ENCODE peak calls at places on chromosomes 13 and 19, in nine cellular contexts. P is stimulated activated CD4-positive, alpha-beta T cell treated with anti-CD3 and anti-CD28 coated beads, Interleukin-4, amount 100 ng/mL, for 48 hours; H is activated CD8-positive, alpha-beta memory T cell treated with anti-CD3 and anti-CD28 coated beads, Interleukin-2, amount 50 U/mL, for 48 hours; U is hippocampal formation; R is NCI-H2081; O is NCI-H2029; E is LoVo; Y is fibroblast of gingiva; B is HFFc6. K is an unnamed sample.

GRCh38 chr19:45901912-45902650 is at the start of gene MYPOP:
- DNase-seq in Y (no peak), R (no peak), P (no peak), B (no peak), U (no peak), H (no peak), E (no peak), O (no peak), K (peak)

GRCh38 chr19:50311723-50312635 is 17.2 kb downstream of the KCNC3 start:
- DNase-seq in O (no peak), R (no peak), H (no peak), P (no peak), E (no peak), Y (no peak), U (no peak), B (no peak), K (peak)

GRCh38 chr13:110756268-110756667 is 42.8 kb downstream of the ING1 start:
- DNase-seq in U (no peak), H (no peak), B (peak), Y (no peak), P (no peak), O (no peak), R (no peak), E (no peak), K (no peak)

GRCh38 chr19:38290631-38291147 is 13.4 kb upstream of the C19orf33 start:
- DNase-seq in U (no peak), P (no peak), O (no peak), E (no peak), Y (peak), R (no peak), H (no peak), B (peak), K (no peak)

GRCh38 chr19:45615795-45616708 is 14.0 kb upstream of the GPR4 start:
- DNase-seq in O (peak), R (peak), H (peak), P (peak), B (peak), E (peak), U (no peak), Y (peak), K (peak)

GRCh38 chr13:28820099-28821051 is at the start of gene MTUS2:
- DNase-seq in O (no peak), E (no peak), Y (no peak), U (no peak), B (no peak), H (peak), R (no peak), P (no peak), K (peak)

GRCh38 chr19:17035842-17036424 is 9.3 kb upstream of the CPAMD8 start:
- DNase-seq in R (no peak), B (no peak), H (no peak), U (no peak), E (no peak), P (no peak), Y (no peak), O (no peak), K (no peak)

GRCh38 chr13:40613192-40613818 is 53.1 kb downstream of the FOXO1 start:
- DNase-seq in O (no peak), R (no peak), E (no peak), B (no peak), U (no peak), P (peak), H (peak), Y (no peak), K (no peak)

GRCh38 chr19:33551676-33552075 is 30.1 kb upstream of the PEPD start:
- DNase-seq in Y (no peak), O (no peak), R (no peak), E (no peak), U (no peak), P (no peak), H (no peak), B (no peak), K (no peak)

GRCh38 chr19:18879579-18880373 is 16.2 kb downstream of the CERS1 start:
- DNase-seq in Y (no peak), R (peak), E (peak), O (peak), H (peak), U (no peak), B (peak), P (peak), K (peak)

GRCh38 chr19:46482645-46483044 is 11.3 kb upstream of the PNMA8A start:
- DNase-seq in O (no peak), E (peak), R (no peak), P (no peak), B (peak), H (no peak), U (no peak), Y (no peak), K (no peak)

GRCh38 chr19:2481466-2481865 is 5.5 kb downstream of the GADD45B start:
- DNase-seq in U (no peak), H (no peak), Y (no peak), B (no peak), E (no peak), P (no peak), O (no peak), R (no peak), K (no peak)

GRCh38 chr13:110341445-110342247 is 34.6 kb downstream of the COL4A2 start:
- DNase-seq in O (peak), R (peak), U (no peak), E (no peak), Y (no peak), P (no peak), H (no peak), B (no peak), K (peak)

GRCh38 chr13:76792680-76793334 is 93.4 kb downstream of the KCTD12 start:
- DNase-seq in H (no peak), B (peak), U (no peak), Y (peak), P (no peak), O (no peak), E (no peak), R (no peak), K (no peak)

GRCh38 chr19:48967346-48968178 is 2.5 kb downstream of the FTL start:
- DNase-seq in O (no peak), H (peak), P (no peak), B (peak), Y (peak), U (peak), E (peak), R (no peak), K (no peak)

GRCh38 chr19:41912899-41913475 is 15.3 kb downstream of the ERFL start:
- DNase-seq in P (no peak), Y (no peak), O (no peak), U (no peak), H (no peak), R (no peak), E (no peak), B (no peak), K (no peak)

GRCh38 chr19:12655546-12655945 is 11.0 kb downstream of the MAN2B1 start:
- DNase-seq in P (no peak), Y (no peak), U (no peak), E (no peak), O (no peak), R (no peak), B (no peak), H (no peak), K (no peak)

GRCh38 chr19:30498707-30499106 is 126.5 kb downstream of the ZNF536 start:
- DNase-seq in R (no peak), P (no peak), Y (no peak), H (no peak), U (peak), E (no peak), B (no peak), O (no peak), K (no peak)

GRCh38 chr13:33033361-33033812 is 17.2 kb downstream of the KL start:
- DNase-seq in O (no peak), B (no peak), E (no peak), P (peak), Y (no peak), H (peak), U (no peak), R (no peak), K (no peak)

GRCh38 chr19:37893845-37894575 is 12.4 kb downstream of the WDR87 start:
- DNase-seq in B (no peak), H (no peak), O (no peak), Y (no peak), R (no peak), E (no peak), U (no peak), P (no peak), K (no peak)

GRCh38 chr13:30257433-30258099 is 49.8 kb downstream of the KATNAL1 start:
- DNase-seq in E (no peak), P (no peak), O (no peak), B (no peak), U (no peak), Y (no peak), H (no peak), R (no peak), K (peak)

GRCh38 chr13:50244355-50244912 is 229.2 kb downstream of the KCNRG start:
- DNase-seq in H (no peak), B (no peak), P (no peak), O (no peak), Y (no peak), R (no peak), U (no peak), E (no peak), K (no peak)

GRCh38 chr19:6516018-6516658 is 14.0 kb upstream of the TUBB4A start:
- DNase-seq in R (peak), O (peak), U (peak), E (peak), Y (peak), B (peak), P (peak), H (peak), K (peak)

GRCh38 chr19:55402509-55402908 is 5.1 kb downstream of the UBE2S start:
- DNase-seq in R (no peak), O (no peak), Y (no peak), U (no peak), P (no peak), E (no peak), B (no peak), H (no peak), K (no peak)

GRCh38 chr19:15291089-15291488 is 41.2 kb downstream of the BRD4 start:
- DNase-seq in P (no peak), R (no peak), U (no peak), H (no peak), E (no peak), Y (no peak), O (no peak), B (peak), K (no peak)

GRCh38 chr19:16001481-16002312 is 52.9 kb downstream of the OR10H4 start:
- DNase-seq in P (peak), B (peak), O (peak), Y (peak), E (peak), H (peak), R (no peak), U (no peak), K (no peak)

GRCh38 chr19:33409906-33410685 is 36.6 kb downstream of the CEBPG start:
- DNase-seq in R (no peak), E (no peak), B (no peak), P (no peak), H (no peak), O (no peak), Y (no peak), U (no peak), K (no peak)

GRCh38 chr19:7792286-7792685 is 29.2 kb downstream of the CLEC4M start:
- DNase-seq in Y (no peak), H (no peak), E (no peak), U (no peak), R (no peak), B (peak), P (no peak), O (no peak), K (no peak)

GRCh38 chr19:41866284-41866683 is 6.2 kb downstream of the RPS19 start:
- DNase-seq in B (no peak), O (no peak), Y (no peak), R (no peak), H (peak), E (no peak), P (no peak), U (no peak), K (peak)

GRCh38 chr13:97318532-97318931 is 96.4 kb downstream of the MBNL2 start:
- DNase-seq in O (no peak), E (no peak), U (no peak), H (no peak), Y (no peak), R (no peak), P (no peak), B (no peak), K (no peak)

GRCh38 chr13:110546389-110546788 is 15.1 kb downstream of the RAB20 start:
- DNase-seq in O (no peak), Y (no peak), H (no peak), U (no peak), R (no peak), B (no peak), P (no peak), E (no peak), K (no peak)

GRCh38 chr19:51368366-51369282 is at the start of gene CLDND2:
- DNase-seq in Y (no peak), B (no peak), R (no peak), U (no peak), E (no peak), P (no peak), H (peak), O (no peak), K (no peak)

GRCh38 chr13:41960700-41961697 is at the start of gene VWA8:
- DNase-seq in O (peak), Y (peak), B (peak), U (peak), P (peak), R (peak), E (peak), H (peak), K (peak)

GRCh38 chr13:106173346-106173745 is 362.1 kb downstream of the EFNB2 start:
- DNase-seq in B (no peak), Y (no peak), P (no peak), R (no peak), U (no peak), E (no peak), H (no peak), O (no peak), K (no peak)

GRCh38 chr13:92158335-92158734 is 759.9 kb downstream of the GPC5 start:
- DNase-seq in Y (no peak), U (no peak), H (no peak), B (no peak), P (no peak), R (no peak), E (no peak), O (no peak), K (no peak)

GRCh38 chr13:59651479-59651878 is 512.2 kb downstream of the DIAPH3 start:
- DNase-seq in B (no peak), P (no peak), R (no peak), U (no peak), Y (no peak), O (no peak), E (no peak), H (no peak), K (no peak)

GRCh38 chr19:55197531-55197930 is 11.8 kb downstream of the PTPRH start:
- DNase-seq in P (no peak), O (no peak), U (no peak), R (no peak), E (no peak), H (no peak), Y (no peak), B (no peak), K (no peak)

GRCh38 chr19:46226438-46226973 is 3.0 kb upstream of the IGFL1 start:
- DNase-seq in Y (no peak), O (no peak), B (no peak), R (no peak), E (no peak), P (no peak), U (no peak), H (no peak), K (no peak)

GRCh38 chr19:2922987-2923386 is 21.8 kb downstream of the ZNF77 start:
- DNase-seq in O (peak), E (no peak), Y (peak), U (no peak), H (no peak), B (peak), R (peak), P (no peak), K (peak)

GRCh38 chr13:50203256-50204083 is 188.2 kb downstream of the KCNRG start:
- DNase-seq in O (no peak), E (no peak), R (no peak), H (no peak), Y (no peak), P (no peak), B (no peak), U (no peak), K (peak)